ENCODE peak calls at places on chromosomes 6 and 20, in seven cellular contexts. V is AG04450, O is gastrocnemius medialis, J is fibroblast of lung, A is GM10248, P is IMR-90, W is body of pancreas. Q is an unnamed sample.

GRCh38 chr20:44083220-44083933 is 103.6 kb downstream of the JPH2 start:
- DNase-seq in V (no peak), O (peak), J (peak), A (no peak), P (peak), W (no peak), Q (peak)

GRCh38 chr6:36914227-36914794 is 28.6 kb downstream of the C6orf89 start:
- DNase-seq in V (no peak), O (peak), J (peak), A (no peak), P (peak), W (peak), Q (peak)

GRCh38 chr20:3227936-3228749 is 10.8 kb downstream of the SLC4A11 start:
- DNase-seq in V (no peak), O (no peak), J (no peak), A (no peak), P (no peak), W (no peak), Q (no peak)

GRCh38 chr6:22106445-22106844 is 190.4 kb downstream of the PRL start:
- DNase-seq in V (no peak), O (no peak), J (no peak), A (no peak), P (no peak), W (no peak), Q (no peak)

GRCh38 chr20:59146801-59147118 is 16.9 kb upstream of the ZNF831 start:
- DNase-seq in V (no peak), O (no peak), J (no peak), A (no peak), P (no peak), W (no peak), Q (no peak)

GRCh38 chr6:167679791-167680604 is 146.7 kb upstream of the AFDN start:
- DNase-seq in V (no peak), O (no peak), J (no peak), A (no peak), P (no peak), W (no peak), Q (no peak)

GRCh38 chr6:7580537-7580926 is 9.5 kb upstream of the SNRNP48 start:
- DNase-seq in V (no peak), O (no peak), J (no peak), A (no peak), P (no peak), W (no peak), Q (no peak)

GRCh38 chr6:6772751-6773150 is 184.2 kb downstream of the LY86 start:
- DNase-seq in V (no peak), O (no peak), J (no peak), A (no peak), P (no peak), W (no peak), Q (no peak)

GRCh38 chr6:159821726-159822125 is 21.6 kb downstream of the PNLDC1 start:
- DNase-seq in V (no peak), O (no peak), J (no peak), A (no peak), P (no peak), W (no peak), Q (no peak)

GRCh38 chr20:19903168-19903676 is 113.9 kb upstream of the NAA20 start:
- DNase-seq in V (no peak), O (no peak), J (peak), A (peak), P (peak), W (peak), Q (no peak)

GRCh38 chr6:90197854-90198496 is 98.7 kb downstream of the BACH2 start:
- DNase-seq in V (peak), O (peak), J (peak), A (no peak), P (peak), W (peak), Q (no peak)

GRCh38 chr6:158755636-158756035 is 63.5 kb downstream of the EZR start:
- DNase-seq in V (no peak), O (no peak), J (no peak), A (no peak), P (no peak), W (no peak), Q (no peak)

GRCh38 chr6:148544421-148544820 is 201.8 kb downstream of the SASH1 start:
- DNase-seq in V (no peak), O (no peak), J (no peak), A (no peak), P (no peak), W (no peak), Q (no peak)

GRCh38 chr6:116406678-116407345 is 36.1 kb downstream of the DSE start:
- DNase-seq in V (no peak), O (no peak), J (peak), A (no peak), P (peak), W (no peak), Q (no peak)

GRCh38 chr6:149950423-149950822 is 8.6 kb downstream of the ULBP2 start:
- DNase-seq in V (no peak), O (no peak), J (no peak), A (no peak), P (no peak), W (no peak), Q (no peak)

GRCh38 chr6:109800771-109801170 is 109.7 kb downstream of the FIG4 start:
- DNase-seq in V (no peak), O (no peak), J (no peak), A (no peak), P (no peak), W (no peak), Q (no peak)

GRCh38 chr20:6075428-6076219 is 21.8 kb upstream of the LRRN4 start:
- DNase-seq in V (no peak), O (no peak), J (peak), A (no peak), P (no peak), W (peak), Q (no peak)

GRCh38 chr6:141401851-141402250 is 730.9 kb upstream of the GJE1 start:
- DNase-seq in V (no peak), O (no peak), J (no peak), A (no peak), P (no peak), W (no peak), Q (no peak)

GRCh38 chr6:17628873-17629272 is 28.8 kb downstream of the FAM8A1 start:
- DNase-seq in V (no peak), O (no peak), J (no peak), A (no peak), P (no peak), W (no peak), Q (no peak)

GRCh38 chr20:45041464-45042337 is 59.2 kb downstream of the KCNS1 start:
- DNase-seq in V (no peak), O (no peak), J (peak), A (no peak), P (peak), W (peak), Q (peak)

GRCh38 chr6:117110146-117110545 is 155.2 kb upstream of the VGLL2 start:
- DNase-seq in V (no peak), O (no peak), J (no peak), A (no peak), P (no peak), W (no peak), Q (no peak)

GRCh38 chr6:917939-918338 is 225.0 kb upstream of the EXOC2 start:
- DNase-seq in V (no peak), O (no peak), J (no peak), A (no peak), P (no peak), W (no peak), Q (no peak)

GRCh38 chr6:91653954-91654843 is 1067.3 kb upstream of the MAP3K7 start:
- DNase-seq in V (no peak), O (no peak), J (peak), A (no peak), P (no peak), W (no peak), Q (no peak)

GRCh38 chr6:45584127-45584526 is 206.4 kb upstream of the SUPT3H start:
- DNase-seq in V (no peak), O (no peak), J (no peak), A (no peak), P (no peak), W (no peak), Q (no peak)
- TF ChIP-seq CTCF in V (no peak), O (no peak), J (no peak), A (no peak), P (no peak), W (no peak), Q (no peak)

GRCh38 chr20:40472905-40473304 is 216.1 kb downstream of the MAFB start:
- DNase-seq in V (no peak), O (no peak), J (no peak), A (no peak), P (no peak), W (no peak), Q (no peak)

GRCh38 chr20:40470313-40471260 is 218.4 kb downstream of the MAFB start:
- DNase-seq in V (no peak), O (no peak), J (no peak), A (no peak), P (no peak), W (peak), Q (no peak)

GRCh38 chr20:40468759-40469158 is 220.3 kb downstream of the MAFB start:
- DNase-seq in V (no peak), O (no peak), J (no peak), A (no peak), P (no peak), W (no peak), Q (no peak)

GRCh38 chr20:40467703-40468411 is 221.2 kb downstream of the MAFB start:
- DNase-seq in V (no peak), O (no peak), J (no peak), A (no peak), P (no peak), W (no peak), Q (no peak)

GRCh38 chr20:40471261-40471629 is 217.8 kb downstream of the MAFB start:
- DNase-seq in V (no peak), O (no peak), J (no peak), A (no peak), P (no peak), W (peak), Q (no peak)
- TF ChIP-seq CTCF in V (no peak), O (no peak), J (no peak), A (no peak), P (no peak), W (no peak), Q (no peak)

DNA sequence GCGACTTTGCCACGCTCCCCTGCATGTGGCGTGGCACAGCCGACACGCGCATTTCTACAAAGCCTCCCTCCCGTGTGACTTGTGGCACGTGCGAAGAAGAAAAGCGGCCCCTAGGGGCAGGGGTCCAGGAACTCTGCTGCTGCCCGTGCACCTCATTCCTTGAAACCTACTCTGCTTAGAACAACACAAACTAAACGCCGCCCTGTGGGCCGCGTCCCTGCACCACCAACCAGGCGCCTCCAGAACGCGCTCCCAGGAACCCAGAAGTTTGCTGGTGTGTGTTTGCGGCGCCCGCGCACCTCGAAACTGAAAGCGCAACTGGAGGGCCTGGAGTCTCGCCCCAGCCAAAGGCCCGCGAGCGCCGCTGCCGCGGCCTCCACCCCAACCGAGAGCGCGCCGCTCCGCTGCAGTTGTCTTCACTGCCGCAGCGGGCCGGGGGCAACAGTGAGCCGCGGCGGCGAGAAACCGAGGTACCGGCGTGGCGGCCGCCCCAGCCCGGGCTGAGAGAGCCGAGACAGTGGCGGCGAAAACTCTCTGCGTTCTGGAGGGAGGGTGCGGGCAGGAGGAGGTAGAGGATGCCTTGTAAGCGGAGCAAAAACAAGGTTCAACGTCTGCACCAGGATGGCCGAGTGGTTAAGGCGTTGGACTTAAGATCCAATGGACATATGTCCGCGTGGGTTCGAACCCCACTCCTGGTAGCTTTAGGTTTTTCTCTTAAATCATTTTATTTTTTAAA is 65.8 kb downstream of the STX11 start:
- DNase-seq in V (peak), O (peak), J (peak), A (peak), P (peak), W (peak), Q (peak)
- TF ChIP-seq CTCF in V (peak), O (peak), J (peak), A (peak), P (peak), W (peak), Q (peak)

GRCh38 chr6:19205076-19205475 is 632.1 kb upstream of the ID4 start:
- DNase-seq in V (no peak), O (no peak), J (no peak), A (no peak), P (no peak), W (no peak), Q (no peak)

GRCh38 chr6:19209202-19209601 is 628.0 kb upstream of the ID4 start:
- DNase-seq in V (no peak), O (no peak), J (no peak), A (no peak), P (no peak), W (no peak), Q (no peak)

DNA sequence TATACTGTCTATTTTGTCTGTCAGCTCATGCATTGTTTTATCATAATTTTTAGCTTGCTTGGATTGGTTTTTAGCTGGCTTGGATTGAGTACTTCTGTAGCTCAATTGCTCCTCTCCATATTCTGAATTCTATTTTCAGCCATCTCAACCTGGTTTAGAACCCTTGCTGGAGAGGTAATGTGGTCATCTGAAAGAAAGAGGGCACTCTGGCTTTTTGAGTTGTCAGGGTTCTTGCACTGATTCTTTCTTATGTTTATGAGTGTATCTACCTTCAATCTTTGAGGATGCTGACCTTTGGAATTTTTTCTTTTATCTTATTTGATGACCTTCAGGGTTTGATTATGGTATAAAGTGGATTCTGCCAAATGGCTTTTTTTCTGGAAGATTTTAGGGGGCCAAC is 632.7 kb upstream of the ID4 start:
- DNase-seq in V (no peak), O (no peak), J (no peak), A (no peak), P (no peak), W (no peak), Q (no peak)
- TF ChIP-seq CTCF in V (no peak), O (no peak), J (no peak), A (no peak), P (no peak), W (no peak), Q (peak)

Q was measured in kidney epithelial cell.